ENCODE peak calls at places on chromosomes 16 and 17, in eight cellular contexts. One of them, this sample, is unnamed.

GRCh38 chr16:11161439-11161838 is 94.6 kb downstream of the SOCS1 start:
- DNase-seq in stimulated activated CD4-positive, alpha-beta T cell treated with anti-CD3 and anti-CD28 coated beads, Interleukin-2, amount 100 ng/mL, for 48 hours: no peak
- DNase-seq in upper lobe of right lung: no peak
- DNase-seq in DMS153: no peak
- DNase-seq in ovary: no peak
- DNase-seq in left cardiac atrium: no peak
- DNase-seq in activated T-cell treated with anti-CD3 and anti-CD28 coated beads for 1 hour: no peak
- DNase-seq in choroid plexus epithelial cell: no peak
- DNase-seq in this sample: no peak

GRCh38 chr17:30000001-30000754 is 58.7 kb downstream of the EFCAB5 start:
- DNase-seq in choroid plexus epithelial cell: peak
- DNase-seq in activated T-cell treated with anti-CD3 and anti-CD28 coated beads for 1 hour: no peak
- DNase-seq in DMS153: no peak
- DNase-seq in stimulated activated CD4-positive, alpha-beta T cell treated with anti-CD3 and anti-CD28 coated beads, Interleukin-2, amount 100 ng/mL, for 48 hours: no peak
- DNase-seq in upper lobe of right lung: no peak
- DNase-seq in ovary: no peak
- DNase-seq in left cardiac atrium: no peak
- DNase-seq in this sample: peak

GRCh38 chr17:7237761-7238417 is 1.4 kb downstream of the PHF23 start:
- DNase-seq in DMS153: no peak
- DNase-seq in ovary: peak
- DNase-seq in activated T-cell treated with anti-CD3 and anti-CD28 coated beads for 1 hour: peak
- DNase-seq in upper lobe of right lung: peak
- DNase-seq in left cardiac atrium: peak
- DNase-seq in stimulated activated CD4-positive, alpha-beta T cell treated with anti-CD3 and anti-CD28 coated beads, Interleukin-2, amount 100 ng/mL, for 48 hours: peak
- DNase-seq in choroid plexus epithelial cell: peak
- DNase-seq in this sample: peak

GRCh38 chr17:11908711-11909146 is 88.5 kb downstream of the ZNF18 start:
- DNase-seq in upper lobe of right lung: no peak
- DNase-seq in choroid plexus epithelial cell: no peak
- DNase-seq in DMS153: no peak
- DNase-seq in left cardiac atrium: no peak
- DNase-seq in stimulated activated CD4-positive, alpha-beta T cell treated with anti-CD3 and anti-CD28 coated beads, Interleukin-2, amount 100 ng/mL, for 48 hours: no peak
- DNase-seq in activated T-cell treated with anti-CD3 and anti-CD28 coated beads for 1 hour: no peak
- DNase-seq in ovary: no peak
- DNase-seq in this sample: no peak

GRCh38 chr17:83125515-83126274 is 46.3 kb downstream of the METRNL start:
- DNase-seq in ovary: no peak
- DNase-seq in activated T-cell treated with anti-CD3 and anti-CD28 coated beads for 1 hour: no peak
- DNase-seq in DMS153: peak
- DNase-seq in left cardiac atrium: no peak
- DNase-seq in upper lobe of right lung: peak
- DNase-seq in choroid plexus epithelial cell: no peak
- DNase-seq in stimulated activated CD4-positive, alpha-beta T cell treated with anti-CD3 and anti-CD28 coated beads, Interleukin-2, amount 100 ng/mL, for 48 hours: no peak
- DNase-seq in this sample: no peak

GRCh38 chr16:11759163-11759834 is 16.6 kb upstream of the TXNDC11 start:
- DNase-seq in upper lobe of right lung: no peak
- DNase-seq in DMS153: no peak
- DNase-seq in activated T-cell treated with anti-CD3 and anti-CD28 coated beads for 1 hour: no peak
- DNase-seq in choroid plexus epithelial cell: no peak
- DNase-seq in ovary: no peak
- DNase-seq in left cardiac atrium: no peak
- DNase-seq in stimulated activated CD4-positive, alpha-beta T cell treated with anti-CD3 and anti-CD28 coated beads, Interleukin-2, amount 100 ng/mL, for 48 hours: no peak
- DNase-seq in this sample: peak

GRCh38 chr16:11416228-11417001 is 71.2 kb downstream of the RMI2 start:
- DNase-seq in DMS153: no peak
- DNase-seq in activated T-cell treated with anti-CD3 and anti-CD28 coated beads for 1 hour: no peak
- DNase-seq in left cardiac atrium: no peak
- DNase-seq in ovary: no peak
- DNase-seq in choroid plexus epithelial cell: no peak
- DNase-seq in stimulated activated CD4-positive, alpha-beta T cell treated with anti-CD3 and anti-CD28 coated beads, Interleukin-2, amount 100 ng/mL, for 48 hours: no peak
- DNase-seq in upper lobe of right lung: no peak
- DNase-seq in this sample: no peak

GRCh38 chr16:79409970-79410369 is 190.6 kb downstream of the MAF start:
- DNase-seq in left cardiac atrium: no peak
- DNase-seq in upper lobe of right lung: no peak
- DNase-seq in choroid plexus epithelial cell: no peak
- DNase-seq in activated T-cell treated with anti-CD3 and anti-CD28 coated beads for 1 hour: no peak
- DNase-seq in ovary: no peak
- DNase-seq in stimulated activated CD4-positive, alpha-beta T cell treated with anti-CD3 and anti-CD28 coated beads, Interleukin-2, amount 100 ng/mL, for 48 hours: no peak
- DNase-seq in DMS153: no peak
- DNase-seq in this sample: no peak

GRCh38 chr16:70712359-70712758 is 26.5 kb upstream of the MTSS2 start:
- DNase-seq in activated T-cell treated with anti-CD3 and anti-CD28 coated beads for 1 hour: no peak
- DNase-seq in DMS153: no peak
- DNase-seq in ovary: no peak
- DNase-seq in upper lobe of right lung: no peak
- DNase-seq in left cardiac atrium: no peak
- DNase-seq in choroid plexus epithelial cell: no peak
- DNase-seq in stimulated activated CD4-positive, alpha-beta T cell treated with anti-CD3 and anti-CD28 coated beads, Interleukin-2, amount 100 ng/mL, for 48 hours: no peak
- DNase-seq in this sample: no peak

GRCh38 chr17:35801583-35802224 is 6.3 kb upstream of the MMP28 start:
- DNase-seq in left cardiac atrium: peak
- DNase-seq in ovary: no peak
- DNase-seq in choroid plexus epithelial cell: peak
- DNase-seq in upper lobe of right lung: peak
- DNase-seq in DMS153: peak
- DNase-seq in activated T-cell treated with anti-CD3 and anti-CD28 coated beads for 1 hour: no peak
- DNase-seq in stimulated activated CD4-positive, alpha-beta T cell treated with anti-CD3 and anti-CD28 coated beads, Interleukin-2, amount 100 ng/mL, for 48 hours: no peak
- DNase-seq in this sample: peak

GRCh38 chr17:68290268-68290954 is 516 bp downstream of the SLC16A6 start:
- DNase-seq in choroid plexus epithelial cell: peak
- DNase-seq in activated T-cell treated with anti-CD3 and anti-CD28 coated beads for 1 hour: peak
- DNase-seq in ovary: peak
- DNase-seq in left cardiac atrium: peak
- DNase-seq in DMS153: no peak
- DNase-seq in stimulated activated CD4-positive, alpha-beta T cell treated with anti-CD3 and anti-CD28 coated beads, Interleukin-2, amount 100 ng/mL, for 48 hours: peak
- DNase-seq in upper lobe of right lung: peak
- DNase-seq in this sample: peak

GRCh38 chr17:50289268-50289667 is 15.0 kb downstream of the TMEM92 start:
- DNase-seq in activated T-cell treated with anti-CD3 and anti-CD28 coated beads for 1 hour: no peak
- DNase-seq in DMS153: no peak
- DNase-seq in upper lobe of right lung: no peak
- DNase-seq in ovary: no peak
- DNase-seq in choroid plexus epithelial cell: peak
- DNase-seq in left cardiac atrium: no peak
- DNase-seq in stimulated activated CD4-positive, alpha-beta T cell treated with anti-CD3 and anti-CD28 coated beads, Interleukin-2, amount 100 ng/mL, for 48 hours: no peak
- DNase-seq in this sample: no peak

GRCh38 chr16:82653550-82654511 is 27.1 kb downstream of the CDH13 start:
- DNase-seq in DMS153: no peak
- DNase-seq in stimulated activated CD4-positive, alpha-beta T cell treated with anti-CD3 and anti-CD28 coated beads, Interleukin-2, amount 100 ng/mL, for 48 hours: no peak
- DNase-seq in activated T-cell treated with anti-CD3 and anti-CD28 coated beads for 1 hour: peak
- DNase-seq in left cardiac atrium: no peak
- DNase-seq in ovary: no peak
- DNase-seq in choroid plexus epithelial cell: peak
- DNase-seq in upper lobe of right lung: no peak
- DNase-seq in this sample: no peak

GRCh38 chr17:73232587-73233373 is 28.9 kb downstream of the CPSF4L start:
- DNase-seq in DMS153: no peak
- DNase-seq in stimulated activated CD4-positive, alpha-beta T cell treated with anti-CD3 and anti-CD28 coated beads, Interleukin-2, amount 100 ng/mL, for 48 hours: peak
- DNase-seq in ovary: no peak
- DNase-seq in left cardiac atrium: no peak
- DNase-seq in activated T-cell treated with anti-CD3 and anti-CD28 coated beads for 1 hour: no peak
- DNase-seq in upper lobe of right lung: peak
- DNase-seq in choroid plexus epithelial cell: peak
- DNase-seq in this sample: peak

GRCh38 chr16:4548124-4548523 is 8.0 kb upstream of the C16orf96 start:
- DNase-seq in activated T-cell treated with anti-CD3 and anti-CD28 coated beads for 1 hour: no peak
- DNase-seq in ovary: no peak
- DNase-seq in left cardiac atrium: no peak
- DNase-seq in upper lobe of right lung: no peak
- DNase-seq in stimulated activated CD4-positive, alpha-beta T cell treated with anti-CD3 and anti-CD28 coated beads, Interleukin-2, amount 100 ng/mL, for 48 hours: no peak
- DNase-seq in choroid plexus epithelial cell: no peak
- DNase-seq in DMS153: no peak
- DNase-seq in this sample: no peak

GRCh38 chr17:42193216-42194132 is 820 bp downstream of the GHDC start:
- DNase-seq in choroid plexus epithelial cell: no peak
- DNase-seq in stimulated activated CD4-positive, alpha-beta T cell treated with anti-CD3 and anti-CD28 coated beads, Interleukin-2, amount 100 ng/mL, for 48 hours: no peak
- DNase-seq in upper lobe of right lung: no peak
- DNase-seq in left cardiac atrium: no peak
- DNase-seq in activated T-cell treated with anti-CD3 and anti-CD28 coated beads for 1 hour: no peak
- DNase-seq in DMS153: no peak
- DNase-seq in ovary: no peak
- DNase-seq in this sample: no peak

GRCh38 chr17:81832608-81833159 is 407 bp downstream of the MCRIP1 start:
- DNase-seq in stimulated activated CD4-positive, alpha-beta T cell treated with anti-CD3 and anti-CD28 coated beads, Interleukin-2, amount 100 ng/mL, for 48 hours: peak
- DNase-seq in ovary: peak
- DNase-seq in left cardiac atrium: no peak
- DNase-seq in upper lobe of right lung: peak
- DNase-seq in choroid plexus epithelial cell: no peak
- DNase-seq in activated T-cell treated with anti-CD3 and anti-CD28 coated beads for 1 hour: no peak
- DNase-seq in DMS153: no peak
- DNase-seq in this sample: no peak

GRCh38 chr17:73561066-73561465 is 83.2 kb downstream of the SDK2 start:
- DNase-seq in DMS153: no peak
- DNase-seq in upper lobe of right lung: no peak
- DNase-seq in choroid plexus epithelial cell: no peak
- DNase-seq in left cardiac atrium: no peak
- DNase-seq in stimulated activated CD4-positive, alpha-beta T cell treated with anti-CD3 and anti-CD28 coated beads, Interleukin-2, amount 100 ng/mL, for 48 hours: no peak
- DNase-seq in activated T-cell treated with anti-CD3 and anti-CD28 coated beads for 1 hour: no peak
- DNase-seq in ovary: no peak
- DNase-seq in this sample: no peak

GRCh38 chr17:47009759-47010594 is 30.9 kb upstream of the RPRML start:
- DNase-seq in choroid plexus epithelial cell: no peak
- DNase-seq in activated T-cell treated with anti-CD3 and anti-CD28 coated beads for 1 hour: no peak
- DNase-seq in upper lobe of right lung: no peak
- DNase-seq in stimulated activated CD4-positive, alpha-beta T cell treated with anti-CD3 and anti-CD28 coated beads, Interleukin-2, amount 100 ng/mL, for 48 hours: no peak
- DNase-seq in left cardiac atrium: no peak
- DNase-seq in ovary: no peak
- DNase-seq in DMS153: no peak
- DNase-seq in this sample: no peak

GRCh38 chr17:17443173-17443572 is 33.6 kb upstream of the MED9 start:
- DNase-seq in stimulated activated CD4-positive, alpha-beta T cell treated with anti-CD3 and anti-CD28 coated beads, Interleukin-2, amount 100 ng/mL, for 48 hours: no peak
- DNase-seq in DMS153: no peak
- DNase-seq in choroid plexus epithelial cell: no peak
- DNase-seq in left cardiac atrium: no peak
- DNase-seq in ovary: no peak
- DNase-seq in upper lobe of right lung: no peak
- DNase-seq in activated T-cell treated with anti-CD3 and anti-CD28 coated beads for 1 hour: no peak
- DNase-seq in this sample: no peak

GRCh38 chr17:73983623-73984410 is 219.7 kb upstream of the RPL38 start:
- DNase-seq in activated T-cell treated with anti-CD3 and anti-CD28 coated beads for 1 hour: no peak
- DNase-seq in stimulated activated CD4-positive, alpha-beta T cell treated with anti-CD3 and anti-CD28 coated beads, Interleukin-2, amount 100 ng/mL, for 48 hours: no peak
- DNase-seq in left cardiac atrium: no peak
- DNase-seq in upper lobe of right lung: peak
- DNase-seq in ovary: no peak
- DNase-seq in DMS153: no peak
- DNase-seq in choroid plexus epithelial cell: no peak
- DNase-seq in this sample: no peak

GRCh38 chr17:72569193-72569946 is 448.6 kb downstream of the SOX9 start:
- DNase-seq in activated T-cell treated with anti-CD3 and anti-CD28 coated beads for 1 hour: no peak
- DNase-seq in upper lobe of right lung: no peak
- DNase-seq in DMS153: peak
- DNase-seq in left cardiac atrium: no peak
- DNase-seq in choroid plexus epithelial cell: no peak
- DNase-seq in ovary: no peak
- DNase-seq in stimulated activated CD4-positive, alpha-beta T cell treated with anti-CD3 and anti-CD28 coated beads, Interleukin-2, amount 100 ng/mL, for 48 hours: no peak
- DNase-seq in this sample: no peak

GRCh38 chr16:87996962-87997880 is 46.0 kb downstream of the BANP start:
- DNase-seq in stimulated activated CD4-positive, alpha-beta T cell treated with anti-CD3 and anti-CD28 coated beads, Interleukin-2, amount 100 ng/mL, for 48 hours: no peak
- DNase-seq in activated T-cell treated with anti-CD3 and anti-CD28 coated beads for 1 hour: no peak
- DNase-seq in left cardiac atrium: no peak
- DNase-seq in DMS153: no peak
- DNase-seq in choroid plexus epithelial cell: no peak
- DNase-seq in ovary: no peak
- DNase-seq in upper lobe of right lung: no peak
- DNase-seq in this sample: no peak

GRCh38 chr17:57109393-57110151 is 24.5 kb downstream of the AKAP1 start:
- DNase-seq in stimulated activated CD4-positive, alpha-beta T cell treated with anti-CD3 and anti-CD28 coated beads, Interleukin-2, amount 100 ng/mL, for 48 hours: no peak
- DNase-seq in left cardiac atrium: peak
- DNase-seq in DMS153: no peak
- DNase-seq in ovary: no peak
- DNase-seq in upper lobe of right lung: no peak
- DNase-seq in activated T-cell treated with anti-CD3 and anti-CD28 coated beads for 1 hour: no peak
- DNase-seq in choroid plexus epithelial cell: peak
- DNase-seq in this sample: no peak

GRCh38 chr17:42803074-42803883 is 4.6 kb downstream of the CNTD1 start:
- DNase-seq in upper lobe of right lung: no peak
- DNase-seq in choroid plexus epithelial cell: peak
- DNase-seq in activated T-cell treated with anti-CD3 and anti-CD28 coated beads for 1 hour: no peak
- DNase-seq in stimulated activated CD4-positive, alpha-beta T cell treated with anti-CD3 and anti-CD28 coated beads, Interleukin-2, amount 100 ng/mL, for 48 hours: no peak
- DNase-seq in DMS153: no peak
- DNase-seq in left cardiac atrium: no peak
- DNase-seq in ovary: no peak
- DNase-seq in this sample: no peak

GRCh38 chr17:44828919-44829557 is 1.0 kb downstream of the GJC1 start:
- DNase-seq in activated T-cell treated with anti-CD3 and anti-CD28 coated beads for 1 hour: no peak
- DNase-seq in ovary: no peak
- DNase-seq in choroid plexus epithelial cell: peak
- DNase-seq in DMS153: no peak
- DNase-seq in upper lobe of right lung: no peak
- DNase-seq in stimulated activated CD4-positive, alpha-beta T cell treated with anti-CD3 and anti-CD28 coated beads, Interleukin-2, amount 100 ng/mL, for 48 hours: no peak
- DNase-seq in left cardiac atrium: no peak
- DNase-seq in this sample: no peak